ENCODE peak calls at places on chromosomes 6 and 20, in four cellular contexts. B, R, A and N are unnamed samples.

GRCh38 chr20:33010674-33011449 is 3.4 kb downstream of the BPIFB2 start:
- DNase-seq in B (no peak), R (no peak), A (no peak), N (no peak)

GRCh38 chr6:27433714-27434113 is 39.2 kb downstream of the ZNF184 start:
- DNase-seq in B (no peak), R (no peak), A (no peak), N (no peak)

GRCh38 chr6:85353012-85353411 is 96.9 kb upstream of the NT5E start:
- DNase-seq in B (no peak), R (no peak), A (no peak), N (no peak)

GRCh38 chr6:1624848-1625341 is 15.2 kb downstream of the FOXC1 start:
- DNase-seq in B (no peak), R (no peak), A (peak), N (no peak)

GRCh38 chr6:165910184-165910583 is 247.1 kb upstream of the PDE10A start:
- DNase-seq in B (no peak), R (no peak), A (no peak), N (no peak)

GRCh38 chr6:47238456-47238995 is 71.2 kb downstream of the TNFRSF21 start:
- DNase-seq in B (no peak), R (no peak), A (no peak), N (no peak)

GRCh38 chr20:62019881-62020492 is 45.7 kb downstream of the TAF4 start:
- DNase-seq in B (no peak), R (no peak), A (no peak), N (no peak)

GRCh38 chr6:17988422-17988944 is 1.0 kb upstream of the KIF13A start:
- DNase-seq in B (no peak), R (no peak), A (no peak), N (no peak)

GRCh38 chr6:34246563-34247391 is 2.0 kb downstream of the SMIM29 start:
- DNase-seq in B (peak), R (no peak), A (peak), N (peak)

GRCh38 chr6:52650946-52651345 is 20.0 kb upstream of the TMEM14A start:
- DNase-seq in B (no peak), R (no peak), A (no peak), N (no peak)

GRCh38 chr6:15901141-15902115 is 227.5 kb upstream of the MYLIP start:
- DNase-seq in B (no peak), R (no peak), A (no peak), N (no peak)

GRCh38 chr6:115728171-115728570 is 332.5 kb downstream of the FRK start:
- DNase-seq in B (no peak), R (no peak), A (no peak), N (no peak)

GRCh38 chr6:148611213-148611612 is 135.6 kb upstream of the UST start:
- DNase-seq in B (peak), R (no peak), A (no peak), N (no peak)

GRCh38 chr6:69933239-69933638 is 66.9 kb downstream of the COL19A1 start:
- DNase-seq in B (no peak), R (no peak), A (no peak), N (no peak)

GRCh38 chr6:13765570-13765969 is 48.8 kb downstream of the MCUR1 start:
- DNase-seq in B (peak), R (no peak), A (no peak), N (no peak)

GRCh38 chr6:13769034-13769654 is 45.2 kb downstream of the MCUR1 start:
- DNase-seq in B (no peak), R (no peak), A (no peak), N (no peak)

GRCh38 chr6:13766201-13766634 is 48.1 kb downstream of the MCUR1 start:
- DNase-seq in B (peak), R (no peak), A (no peak), N (no peak)

GRCh38 chr6:13767121-13767794 is 47.1 kb downstream of the MCUR1 start:
- DNase-seq in B (peak), R (no peak), A (peak), N (peak)

DNA sequence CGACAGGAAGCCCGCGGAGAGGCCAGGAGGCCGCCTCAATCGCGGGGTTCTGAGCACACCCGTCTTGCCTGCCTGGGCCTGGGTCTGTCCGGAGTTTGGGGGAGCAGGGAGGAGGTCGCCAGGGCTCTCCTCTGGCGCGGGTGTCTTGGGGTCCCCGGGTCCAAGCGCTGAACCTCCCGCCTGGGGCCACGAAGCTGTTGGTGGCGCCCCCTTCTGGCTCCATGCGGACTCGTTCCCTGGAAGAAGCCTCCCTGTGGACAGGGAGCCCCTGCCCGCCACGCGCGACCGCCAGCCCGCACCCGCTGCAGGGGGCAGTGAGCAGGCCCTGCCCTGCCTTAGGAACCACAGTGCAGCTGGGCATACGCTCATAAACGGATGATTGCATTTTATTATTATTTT is 44.7 kb downstream of the MCUR1 start:
- DNase-seq in B (no peak), R (no peak), A (no peak), N (no peak)
- TF ChIP-seq CTCF in B (peak), R (no peak), A (peak), N (no peak)

GRCh38 chr6:6559994-6560393 is 28.5 kb upstream of the LY86 start:
- DNase-seq in B (no peak), R (no peak), A (no peak), N (no peak)

GRCh38 chr6:6556162-6556737 is 32.3 kb upstream of the LY86 start:
- DNase-seq in B (no peak), R (no peak), A (no peak), N (no peak)

GRCh38 chr6:6556738-6557503 is 31.6 kb upstream of the LY86 start:
- DNase-seq in B (peak), R (no peak), A (peak), N (peak)

GRCh38 chr6:6557871-6558270 is 30.6 kb upstream of the LY86 start:
- DNase-seq in B (no peak), R (no peak), A (no peak), N (no peak)

GRCh38 chr6:6557504-6557839 is 31.0 kb upstream of the LY86 start:
- DNase-seq in B (no peak), R (no peak), A (no peak), N (no peak)
- TF ChIP-seq CTCF in B (no peak), R (no peak), A (no peak), N (no peak)

GRCh38 chr20:53384392-53384791 is 209.2 kb downstream of the ZNF217 start:
- DNase-seq in B (no peak), R (no peak), A (no peak), N (no peak)
- TF ChIP-seq CTCF in B (no peak), R (no peak), A (no peak), N (no peak)

DNA sequence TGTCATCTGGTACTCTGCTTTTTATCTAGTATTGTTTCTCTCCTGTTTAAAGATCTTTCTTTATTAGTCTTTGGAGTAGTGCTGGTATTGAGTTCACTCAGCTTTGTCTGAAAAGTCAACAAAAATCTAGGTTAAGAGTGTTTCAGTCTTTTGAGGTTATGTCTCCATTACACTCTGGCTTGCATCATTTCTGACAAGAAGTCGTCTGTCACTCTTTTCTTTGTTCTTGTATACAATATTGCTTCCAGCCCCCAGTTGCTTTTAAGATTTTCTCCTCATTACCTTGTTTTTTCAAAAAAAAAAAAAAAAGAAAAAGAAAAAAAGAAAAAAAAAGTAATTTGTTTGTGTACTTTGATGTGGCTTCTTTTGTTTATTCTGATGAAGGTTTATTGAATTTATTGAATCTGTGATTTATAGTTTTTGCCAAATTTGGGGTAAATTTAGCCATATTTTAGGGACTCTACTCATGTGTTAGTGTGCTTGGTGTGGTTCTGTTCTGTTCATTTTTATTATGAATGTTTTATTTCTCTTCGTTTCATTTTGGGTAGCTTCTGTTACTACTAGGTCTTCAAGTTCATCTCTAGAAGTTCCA is 408.9 kb downstream of the CDKAL1 start:
- DNase-seq in B (no peak), R (no peak), A (no peak), N (no peak)
- TF ChIP-seq CTCF in B (no peak), R (no peak), A (no peak), N (no peak)

GRCh38 chr6:20071998-20072397 is 140.3 kb downstream of the MBOAT1 start:
- DNase-seq in B (no peak), R (no peak), A (no peak), N (no peak)
- TF ChIP-seq CTCF in B (no peak), R (no peak), A (no peak), N (no peak)

DNA sequence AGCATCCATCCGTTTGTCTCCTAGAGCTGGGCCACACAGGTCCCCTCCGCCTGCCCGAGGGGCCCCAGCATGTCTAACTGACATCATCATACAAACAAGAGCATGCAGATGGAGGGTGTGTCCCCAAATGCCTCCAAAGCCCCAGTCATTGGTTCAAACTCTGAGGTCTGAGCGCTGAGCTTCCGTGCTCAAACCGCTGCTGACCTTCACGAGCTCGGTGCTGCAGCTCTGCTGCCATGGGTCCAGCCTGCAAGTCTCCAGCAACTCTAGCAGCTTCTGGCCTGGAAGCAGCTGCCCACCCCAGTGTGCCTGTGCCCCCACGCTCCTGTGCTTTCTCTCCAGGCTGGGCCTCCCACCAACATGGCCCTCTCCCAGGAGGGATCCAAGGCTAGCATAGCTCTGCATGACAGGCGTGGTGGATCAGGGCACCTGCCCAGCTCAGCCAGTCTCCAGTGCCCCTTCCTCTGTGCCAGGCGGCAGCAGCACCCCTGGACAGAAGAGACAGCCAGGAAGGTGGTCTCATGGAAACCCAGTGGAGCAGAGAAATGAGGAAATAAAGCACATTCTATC is 131.6 kb upstream of the PMEPA1 start:
- DNase-seq in B (no peak), R (no peak), A (no peak), N (no peak)
- TF ChIP-seq CTCF in B (no peak), R (no peak), A (no peak), N (no peak)

DNA sequence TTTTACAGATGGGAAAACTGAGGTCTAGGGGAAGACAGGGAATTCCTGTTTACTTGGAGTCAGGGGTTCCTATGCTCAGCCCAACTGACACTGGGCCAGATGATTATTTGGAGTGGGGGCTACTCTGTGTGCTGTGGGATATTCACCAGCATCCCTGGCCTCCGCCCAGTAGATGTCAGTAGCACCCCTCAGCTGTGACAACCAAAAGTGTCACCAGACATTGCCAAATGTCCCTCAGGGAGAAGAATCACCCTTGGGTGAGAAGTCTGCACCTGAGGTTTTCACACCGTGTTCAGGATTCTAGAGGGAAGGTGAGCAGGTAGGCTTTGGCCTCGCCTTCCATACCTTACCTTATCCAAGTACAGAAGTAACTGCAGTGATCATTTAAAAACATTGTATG is 27.6 kb downstream of the CDH26 start:
- DNase-seq in B (no peak), R (no peak), A (no peak), N (no peak)
- TF ChIP-seq CTCF in B (no peak), R (peak), A (peak), N (no peak)